ENCODE peak calls at places on chromosomes 13 and 19, in eight cellular contexts. W is retina; L is neural crest cell; D is SK-N-MC; E is brain microvascular endothelial cell; G is stimulated activated CD8-positive, alpha-beta memory T cell treated with anti-CD3 and anti-CD28 coated beads, Interleukin-4, amount 100 ng/mL, for 1 hour; S is endothelial cell; T is A172. P is an unnamed sample.

GRCh38 chr19:27794444-27795042 is 1418.4 kb downstream of the UQCRFS1 start:
- DNase-seq in G (no peak), W (no peak), S (peak), T (peak), L (no peak), D (no peak), E (peak), P (peak)

GRCh38 chr19:58154287-58154678 is 3.7 kb upstream of the ZNF329 start:
- DNase-seq in G (no peak), D (no peak), T (no peak), S (peak), E (peak), W (no peak), L (peak), P (peak)

GRCh38 chr13:94332360-94333040 is 147.0 kb downstream of the DCT start:
- DNase-seq in L (no peak), W (no peak), G (no peak), E (no peak), S (no peak), D (no peak), T (no peak), P (no peak)

GRCh38 chr19:30864460-30865215 is 484.6 kb downstream of the TSHZ3 start:
- DNase-seq in L (no peak), G (no peak), W (no peak), D (no peak), S (no peak), E (no peak), T (no peak), P (no peak)

GRCh38 chr13:30257433-30258099 is 49.8 kb downstream of the KATNAL1 start:
- DNase-seq in E (no peak), G (no peak), D (no peak), S (no peak), L (peak), T (no peak), W (peak), P (no peak)

GRCh38 chr13:110815471-110816204 is 99.2 kb downstream of the ANKRD10 start:
- DNase-seq in S (no peak), G (no peak), L (no peak), W (no peak), E (no peak), T (peak), D (no peak), P (no peak)

GRCh38 chr13:73451120-73452029 is 392.6 kb downstream of the KLF5 start:
- DNase-seq in L (no peak), W (no peak), G (no peak), D (no peak), S (no peak), T (no peak), E (no peak), P (no peak)

GRCh38 chr19:40630571-40631160 is 29.5 kb downstream of the LTBP4 start:
- DNase-seq in D (no peak), G (no peak), E (no peak), S (no peak), T (no peak), W (no peak), L (no peak), P (no peak)

GRCh38 chr13:74869846-74870245 is 612.1 kb downstream of the TBC1D4 start:
- DNase-seq in W (no peak), D (no peak), E (peak), T (no peak), S (no peak), L (no peak), G (no peak), P (no peak)

P was measured in SJCRH30.